ENCODE peak calls at places on chromosomes 11 and 22, in six cellular contexts. One of them, this sample, is unnamed.

GRCh38 chr11:96143016-96143670 is 199.9 kb downstream of the MAML2 start:
- DNase-seq in left lung: no peak
- DNase-seq in kidney epithelial cell: no peak
- DNase-seq in fibroblast of pulmonary artery: peak; percentile 67
- DNase-seq in AG10803: peak; percentile 51
- DNase-seq in choroid plexus epithelial cell: peak; percentile 78
- DNase-seq in this sample: no peak

GRCh38 chr11:64607381-64608259 is 16.6 kb downstream of the SLC22A12 start:
- DNase-seq in left lung: no peak
- DNase-seq in kidney epithelial cell: no peak
- DNase-seq in fibroblast of pulmonary artery: peak; percentile 18
- DNase-seq in choroid plexus epithelial cell: peak; percentile 27
- DNase-seq in AG10803: peak; percentile 28
- DNase-seq in this sample: no peak

GRCh38 chr11:17405232-17406005 is 17.0 kb upstream of the KCNJ11 start:
- DNase-seq in fibroblast of pulmonary artery: peak; percentile 21
- DNase-seq in kidney epithelial cell: no peak
- DNase-seq in left lung: peak; percentile 75
- DNase-seq in AG10803: peak; percentile 70
- DNase-seq in choroid plexus epithelial cell: peak; percentile 62
- DNase-seq in this sample: no peak

GRCh38 chr11:78669249-78669648 is 94.6 kb upstream of the NARS2 start:
- DNase-seq in choroid plexus epithelial cell: no peak
- DNase-seq in kidney epithelial cell: no peak
- DNase-seq in left lung: no peak
- DNase-seq in AG10803: no peak
- DNase-seq in fibroblast of pulmonary artery: no peak
- DNase-seq in this sample: no peak

GRCh38 chr11:102620858-102621561 is 4.1 kb downstream of the MMP20 start:
- DNase-seq in fibroblast of pulmonary artery: peak; percentile 80
- DNase-seq in kidney epithelial cell: no peak
- DNase-seq in choroid plexus epithelial cell: peak; percentile 78
- DNase-seq in AG10803: peak; percentile 26
- DNase-seq in left lung: no peak
- DNase-seq in this sample: no peak

GRCh38 chr22:20183101-20183500 is 32.2 kb upstream of the CCDC188 start:
- DNase-seq in AG10803: no peak
- DNase-seq in choroid plexus epithelial cell: no peak
- DNase-seq in kidney epithelial cell: no peak
- DNase-seq in left lung: no peak
- DNase-seq in fibroblast of pulmonary artery: no peak
- DNase-seq in this sample: no peak

GRCh38 chr22:48756146-48757111 is 1071.2 kb downstream of the BRD1 start:
- DNase-seq in choroid plexus epithelial cell: no peak
- DNase-seq in AG10803: no peak
- DNase-seq in left lung: no peak
- DNase-seq in fibroblast of pulmonary artery: no peak
- DNase-seq in kidney epithelial cell: no peak
- DNase-seq in this sample: peak; percentile 3

GRCh38 chr11:134155456-134155855 is 68.3 kb downstream of the NCAPD3 start:
- DNase-seq in fibroblast of pulmonary artery: no peak
- DNase-seq in left lung: no peak
- DNase-seq in AG10803: no peak
- DNase-seq in kidney epithelial cell: no peak
- DNase-seq in choroid plexus epithelial cell: no peak
- DNase-seq in this sample: no peak

GRCh38 chr11:13907678-13908077 is 54.8 kb upstream of the SPON1 start:
- DNase-seq in kidney epithelial cell: no peak
- DNase-seq in AG10803: no peak
- DNase-seq in fibroblast of pulmonary artery: no peak
- DNase-seq in choroid plexus epithelial cell: no peak
- DNase-seq in left lung: no peak
- DNase-seq in this sample: no peak

GRCh38 chr11:3123761-3124733 is 41.1 kb downstream of the OSBPL5 start:
- DNase-seq in AG10803: peak; percentile 96
- DNase-seq in left lung: peak; percentile 78
- DNase-seq in choroid plexus epithelial cell: peak; percentile 90
- DNase-seq in kidney epithelial cell: peak; percentile 73
- DNase-seq in fibroblast of pulmonary artery: peak; percentile 96
- DNase-seq in this sample: no peak

GRCh38 chr22:43992331-43992821 is 31.7 kb upstream of the PARVB start:
- DNase-seq in left lung: no peak
- DNase-seq in kidney epithelial cell: no peak
- DNase-seq in AG10803: peak; percentile 85
- DNase-seq in fibroblast of pulmonary artery: no peak
- DNase-seq in choroid plexus epithelial cell: no peak
- DNase-seq in this sample: no peak

GRCh38 chr11:67274768-67275605 is 8.7 kb downstream of the GRK2 start:
- DNase-seq in choroid plexus epithelial cell: no peak
- DNase-seq in fibroblast of pulmonary artery: no peak
- DNase-seq in AG10803: no peak
- DNase-seq in left lung: peak; percentile 37
- DNase-seq in kidney epithelial cell: no peak
- DNase-seq in this sample: no peak

GRCh38 chr22:17443413-17444203 is 74.3 kb downstream of the CECR2 start:
- DNase-seq in fibroblast of pulmonary artery: no peak
- DNase-seq in kidney epithelial cell: no peak
- DNase-seq in choroid plexus epithelial cell: peak; percentile 40
- DNase-seq in left lung: no peak
- DNase-seq in AG10803: no peak
- DNase-seq in this sample: no peak

GRCh38 chr22:48585916-48586798 is 1241.5 kb downstream of the BRD1 start:
- DNase-seq in AG10803: no peak
- DNase-seq in kidney epithelial cell: no peak
- DNase-seq in left lung: no peak
- DNase-seq in fibroblast of pulmonary artery: no peak
- DNase-seq in choroid plexus epithelial cell: no peak
- DNase-seq in this sample: no peak

GRCh38 chr11:103450241-103450640 is 341.0 kb downstream of the DYNC2H1 start:
- DNase-seq in left lung: no peak
- DNase-seq in fibroblast of pulmonary artery: no peak
- DNase-seq in kidney epithelial cell: no peak
- DNase-seq in choroid plexus epithelial cell: peak; percentile 80
- DNase-seq in AG10803: no peak
- DNase-seq in this sample: no peak

GRCh38 chr11:100908746-100909145 is 220.9 kb downstream of the PGR start:
- DNase-seq in fibroblast of pulmonary artery: no peak
- DNase-seq in choroid plexus epithelial cell: peak; percentile 37
- DNase-seq in kidney epithelial cell: no peak
- DNase-seq in left lung: no peak
- DNase-seq in AG10803: peak; percentile 75
- DNase-seq in this sample: no peak

GRCh38 chr11:108223449-108224149 is 732 bp downstream of the ATM start:
- DNase-seq in fibroblast of pulmonary artery: peak; percentile 38
- DNase-seq in kidney epithelial cell: no peak
- DNase-seq in choroid plexus epithelial cell: peak; percentile 38
- DNase-seq in left lung: no peak
- DNase-seq in AG10803: peak; percentile 26
- DNase-seq in this sample: no peak

GRCh38 chr11:24567380-24567779 is 70.5 kb downstream of the LUZP2 start:
- DNase-seq in left lung: no peak
- DNase-seq in kidney epithelial cell: no peak
- DNase-seq in choroid plexus epithelial cell: no peak
- DNase-seq in fibroblast of pulmonary artery: no peak
- DNase-seq in AG10803: no peak
- DNase-seq in this sample: no peak

GRCh38 chr11:702731-703461 is 3.1 kb upstream of the EPS8L2 start:
- DNase-seq in choroid plexus epithelial cell: no peak
- DNase-seq in AG10803: no peak
- DNase-seq in left lung: peak; percentile 78
- DNase-seq in fibroblast of pulmonary artery: no peak
- DNase-seq in kidney epithelial cell: no peak
- DNase-seq in this sample: no peak

DNA sequence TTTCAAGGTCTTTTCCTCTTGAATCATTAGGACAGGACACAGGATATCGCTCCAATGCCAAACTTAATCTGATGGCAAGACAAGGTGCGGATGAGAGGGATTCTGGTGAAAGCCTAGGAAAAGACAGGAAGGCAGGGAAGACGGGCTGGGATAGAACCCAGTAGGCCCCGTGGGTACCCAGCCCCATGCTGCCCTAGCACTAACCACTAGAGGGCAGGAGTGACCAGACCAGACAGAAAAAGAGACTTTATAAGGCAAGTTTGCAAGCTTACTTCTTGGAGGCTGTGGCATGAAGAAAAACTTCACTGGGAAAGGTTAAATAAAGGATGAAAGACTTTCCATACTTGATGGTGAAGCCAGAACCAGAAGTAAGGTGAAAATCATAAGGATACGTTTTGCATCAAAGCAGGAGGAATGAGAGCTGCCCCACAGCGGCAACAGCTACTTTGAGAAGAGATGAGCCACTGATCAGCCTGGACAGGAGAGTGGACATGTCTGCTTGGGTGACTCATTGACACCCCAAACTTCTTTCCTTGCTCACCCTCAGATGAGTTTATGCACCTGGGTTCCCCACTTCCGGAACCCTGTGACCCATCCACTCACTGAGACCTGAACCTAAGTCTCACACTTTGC is 39.8 kb downstream of the SYN3 start:
- DNase-seq in kidney epithelial cell: no peak
- DNase-seq in left lung: no peak
- DNase-seq in choroid plexus epithelial cell: peak; percentile 67
- DNase-seq in fibroblast of pulmonary artery: peak; percentile 60
- DNase-seq in AG10803: peak; percentile 40
- DNase-seq in this sample: peak; percentile 67
- TF ChIP-seq CTCF in kidney epithelial cell: peak; percentile 89
- TF ChIP-seq CTCF in left lung: peak; percentile 89
- TF ChIP-seq CTCF in choroid plexus epithelial cell: peak; percentile 92
- TF ChIP-seq CTCF in fibroblast of pulmonary artery: peak; percentile 98
- TF ChIP-seq CTCF in AG10803: peak; percentile 92
- TF ChIP-seq CTCF in this sample: peak; percentile 94

GRCh38 chr11:9091044-9091936 is at the start of gene SCUBE2:
- DNase-seq in fibroblast of pulmonary artery: no peak
- DNase-seq in left lung: no peak
- DNase-seq in AG10803: no peak
- DNase-seq in choroid plexus epithelial cell: no peak
- DNase-seq in kidney epithelial cell: no peak
- DNase-seq in this sample: no peak

GRCh38 chr11:9095421-9095820 is 4.0 kb upstream of the SCUBE2 start:
- DNase-seq in AG10803: no peak
- DNase-seq in fibroblast of pulmonary artery: no peak
- DNase-seq in kidney epithelial cell: no peak
- DNase-seq in choroid plexus epithelial cell: no peak
- DNase-seq in left lung: no peak
- DNase-seq in this sample: no peak

GRCh38 chr11:9094420-9094819 is 3.0 kb upstream of the SCUBE2 start:
- DNase-seq in AG10803: no peak
- DNase-seq in left lung: no peak
- DNase-seq in choroid plexus epithelial cell: no peak
- DNase-seq in kidney epithelial cell: no peak
- DNase-seq in fibroblast of pulmonary artery: no peak
- DNase-seq in this sample: no peak

GRCh38 chr11:9092085-9092484 is 686 bp upstream of the SCUBE2 start:
- DNase-seq in AG10803: no peak
- DNase-seq in choroid plexus epithelial cell: no peak
- DNase-seq in fibroblast of pulmonary artery: no peak
- DNase-seq in kidney epithelial cell: no peak
- DNase-seq in left lung: no peak
- DNase-seq in this sample: no peak

GRCh38 chr11:9092846-9093778 is 1.7 kb upstream of the SCUBE2 start:
- DNase-seq in kidney epithelial cell: no peak
- DNase-seq in AG10803: no peak
- DNase-seq in choroid plexus epithelial cell: peak; percentile 17
- DNase-seq in fibroblast of pulmonary artery: peak; percentile 17
- DNase-seq in left lung: no peak
- DNase-seq in this sample: no peak
- TF ChIP-seq CTCF in kidney epithelial cell: peak; percentile 32
- TF ChIP-seq CTCF in AG10803: peak; percentile 23
- TF ChIP-seq CTCF in choroid plexus epithelial cell: peak; percentile 56
- TF ChIP-seq CTCF in fibroblast of pulmonary artery: peak; percentile 36
- TF ChIP-seq CTCF in left lung: peak; percentile 15
- TF ChIP-seq CTCF in this sample: peak; percentile 31

DNA sequence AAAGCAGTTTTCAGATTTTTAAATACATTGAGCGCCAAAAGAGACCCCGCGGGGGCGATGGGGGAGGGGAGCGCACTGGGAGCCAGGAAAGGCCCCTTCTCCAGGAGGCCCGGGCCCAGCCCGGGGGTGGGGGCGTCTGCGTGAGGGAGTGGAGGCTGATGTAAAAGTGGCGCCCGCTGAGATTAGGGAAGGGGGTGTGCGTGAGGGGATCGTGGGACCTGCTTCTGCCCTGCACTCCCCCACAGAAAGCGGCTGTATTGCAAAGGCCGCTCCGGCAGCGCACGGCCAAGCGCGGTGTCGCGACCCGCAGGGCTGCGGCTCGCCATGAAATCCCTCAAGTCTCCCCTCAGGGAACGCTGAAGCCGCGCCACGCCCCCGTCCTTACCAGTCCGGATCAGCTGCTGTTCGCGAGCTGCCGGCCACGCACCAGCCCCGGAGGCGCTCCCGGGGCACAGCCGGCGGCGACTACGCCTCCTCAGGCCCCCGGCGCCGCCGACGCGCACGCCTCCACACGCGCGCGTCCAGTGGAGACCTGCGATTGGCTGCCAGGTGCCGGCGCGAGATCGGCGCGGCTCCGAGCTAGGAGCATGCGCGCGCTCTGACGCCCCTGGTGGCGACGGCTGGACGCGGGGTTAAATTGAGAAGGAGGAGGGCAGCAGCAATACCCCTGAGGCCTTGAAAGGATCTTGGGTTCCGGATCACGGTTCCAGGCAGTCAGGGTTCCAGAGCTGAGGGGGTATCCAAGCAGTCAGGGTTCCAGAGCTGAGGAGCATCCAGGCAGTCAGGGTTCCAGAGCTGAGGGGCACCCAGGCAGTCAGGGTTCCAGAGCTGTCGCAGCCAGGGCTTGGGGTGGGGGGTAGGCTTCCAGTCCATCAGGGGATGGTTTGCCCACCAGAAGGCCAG is at the start of gene ZNF280B:
- DNase-seq in kidney epithelial cell: peak; percentile 25
- DNase-seq in left lung: peak; percentile 64
- DNase-seq in choroid plexus epithelial cell: peak; percentile 86
- DNase-seq in AG10803: peak; percentile 71
- DNase-seq in fibroblast of pulmonary artery: peak; percentile 84
- DNase-seq in this sample: peak; percentile 77
- TF ChIP-seq CTCF in kidney epithelial cell: peak; percentile 71
- TF ChIP-seq CTCF in left lung: peak; percentile 25
- TF ChIP-seq CTCF in choroid plexus epithelial cell: peak; percentile 59
- TF ChIP-seq CTCF in AG10803: peak; percentile 51
- TF ChIP-seq CTCF in fibroblast of pulmonary artery: peak; percentile 63
- TF ChIP-seq CTCF in this sample: peak; percentile 79

DNA sequence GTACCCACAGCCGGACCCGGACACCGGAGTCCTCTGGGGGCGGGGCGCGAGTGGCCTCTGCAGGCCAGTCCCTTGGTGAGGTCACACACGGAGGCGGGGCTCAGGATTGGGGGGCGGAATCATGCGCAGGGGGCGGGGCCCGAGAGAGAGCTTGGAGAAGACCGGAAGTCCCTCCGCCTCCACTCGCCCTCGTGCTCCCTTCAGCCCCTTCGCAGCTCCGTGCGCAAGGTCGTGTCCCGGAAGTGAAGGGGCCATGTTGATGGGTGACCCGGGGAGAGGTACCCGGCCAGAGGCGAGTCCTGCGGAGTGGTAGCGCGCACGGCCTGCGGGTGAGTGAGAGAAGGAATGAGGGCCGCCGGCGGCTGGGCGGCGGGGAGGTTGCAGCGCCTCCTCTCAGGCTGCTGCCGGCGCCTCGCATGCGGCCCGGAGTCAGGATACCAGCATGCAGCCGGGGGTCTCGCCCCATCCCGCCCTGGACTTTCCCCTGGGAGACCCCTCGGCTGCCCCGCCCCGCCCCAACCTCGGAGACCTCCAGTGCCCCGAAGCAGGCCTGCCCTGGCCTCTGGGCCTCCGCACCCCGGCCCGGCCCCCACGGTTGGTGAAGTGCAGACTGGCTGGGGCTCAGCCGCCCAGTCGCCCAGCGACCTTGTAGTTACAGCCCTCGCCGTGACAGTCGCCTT is at the start of gene MIEF1:
- DNase-seq in left lung: peak; percentile 98
- DNase-seq in fibroblast of pulmonary artery: peak; percentile 95
- DNase-seq in kidney epithelial cell: peak; percentile 86
- DNase-seq in AG10803: peak; percentile 96
- DNase-seq in choroid plexus epithelial cell: peak; percentile 95
- DNase-seq in this sample: peak; percentile 95
- TF ChIP-seq CTCF in left lung: no peak
- TF ChIP-seq CTCF in fibroblast of pulmonary artery: no peak
- TF ChIP-seq CTCF in kidney epithelial cell: peak; percentile 17
- TF ChIP-seq CTCF in AG10803: no peak
- TF ChIP-seq CTCF in choroid plexus epithelial cell: no peak
- TF ChIP-seq CTCF in this sample: no peak